ENCODE peak calls at places on chromosome 19, in six cellular contexts. One of them, this sample, is unnamed. For H3K4me1 and H3K79me2, the result is how much of the 10 kb centered on the place peaks cover.

GRCh38 chr19:5985098-5985783 is 7.3 kb upstream of the RANBP3 start:
- DNase-seq in K562: peak
- DNase-seq in HCT116: no peak
- DNase-seq in neural progenitor cell: no peak
- DNase-seq in fibroblast of lung: peak
- DNase-seq in PC-9: peak
- DNase-seq in this sample: no peak

GRCh38 chr19:18421371-18421959 is 2.3 kb downstream of the SSBP4 start:
- DNase-seq in K562: no peak
- DNase-seq in HCT116: no peak
- DNase-seq in neural progenitor cell: no peak
- DNase-seq in fibroblast of lung: no peak
- DNase-seq in PC-9: no peak
- DNase-seq in this sample: no peak

GRCh38 chr19:54674021-54674617 is 11.3 kb downstream of the LILRB4 start:
- DNase-seq in K562: peak
- DNase-seq in HCT116: peak
- DNase-seq in neural progenitor cell: peak
- DNase-seq in fibroblast of lung: no peak
- DNase-seq in PC-9: no peak
- DNase-seq in this sample: peak

GRCh38 chr19:6417713-6418561 is 6.7 kb downstream of the KHSRP start:
- DNase-seq in K562: no peak
- DNase-seq in HCT116: no peak
- DNase-seq in neural progenitor cell: peak
- DNase-seq in fibroblast of lung: peak
- DNase-seq in PC-9: no peak
- DNase-seq in this sample: peak

GRCh38 chr19:33686246-33686645 is 64.5 kb downstream of the CHST8 start:
- DNase-seq in K562: no peak
- DNase-seq in HCT116: no peak
- DNase-seq in neural progenitor cell: no peak
- DNase-seq in fibroblast of lung: no peak
- DNase-seq in PC-9: no peak
- DNase-seq in this sample: no peak

GRCh38 chr19:28541602-28542393 is 671.2 kb downstream of the UQCRFS1 start:
- DNase-seq in K562: no peak
- DNase-seq in HCT116: no peak
- DNase-seq in neural progenitor cell: no peak
- DNase-seq in fibroblast of lung: no peak
- DNase-seq in PC-9: no peak
- DNase-seq in this sample: no peak

GRCh38 chr19:38389101-38389925 is 816 bp downstream of the SPRED3 start:
- DNase-seq in K562: no peak
- DNase-seq in HCT116: no peak
- DNase-seq in neural progenitor cell: peak
- DNase-seq in fibroblast of lung: peak
- DNase-seq in PC-9: no peak
- DNase-seq in this sample: no peak

GRCh38 chr19:19410553-19411550 is 5.4 kb downstream of the GATAD2A start:
- DNase-seq in K562: peak
- DNase-seq in HCT116: no peak
- DNase-seq in neural progenitor cell: no peak
- DNase-seq in fibroblast of lung: no peak
- DNase-seq in PC-9: no peak
- DNase-seq in this sample: no peak

GRCh38 chr19:5623397-5624153 is 692 bp downstream of the SAFB start:
- DNase-seq in K562: peak
- DNase-seq in HCT116: no peak
- DNase-seq in neural progenitor cell: peak
- DNase-seq in fibroblast of lung: no peak
- DNase-seq in PC-9: no peak
- DNase-seq in this sample: peak

GRCh38 chr19:31648347-31648746 is 299.1 kb upstream of the TSHZ3 start:
- DNase-seq in K562: peak
- DNase-seq in HCT116: no peak
- DNase-seq in neural progenitor cell: no peak
- DNase-seq in fibroblast of lung: peak
- DNase-seq in PC-9: no peak
- DNase-seq in this sample: no peak

GRCh38 chr19:54691582-54692293 is 29.0 kb downstream of the LILRB4 start:
- DNase-seq in K562: no peak
- DNase-seq in HCT116: no peak
- DNase-seq in neural progenitor cell: no peak
- DNase-seq in fibroblast of lung: no peak
- DNase-seq in PC-9: peak
- DNase-seq in this sample: no peak

GRCh38 chr19:28578786-28579505 is 634.0 kb downstream of the UQCRFS1 start:
- DNase-seq in K562: no peak
- DNase-seq in HCT116: no peak
- DNase-seq in neural progenitor cell: no peak
- DNase-seq in fibroblast of lung: no peak
- DNase-seq in PC-9: no peak
- DNase-seq in this sample: no peak

GRCh38 chr19:33798701-33799111 is 2.0 kb downstream of the KCTD15 start:
- DNase-seq in K562: no peak
- DNase-seq in HCT116: no peak
- DNase-seq in neural progenitor cell: peak
- DNase-seq in fibroblast of lung: peak
- DNase-seq in PC-9: no peak
- DNase-seq in this sample: no peak

GRCh38 chr19:5148794-5149190 is 179.9 kb downstream of the KDM4B start:
- DNase-seq in K562: no peak
- DNase-seq in HCT116: no peak
- DNase-seq in neural progenitor cell: no peak
- DNase-seq in fibroblast of lung: no peak
- DNase-seq in PC-9: no peak
- DNase-seq in this sample: no peak

GRCh38 chr19:32181356-32181920 is 164.0 kb upstream of the ZNF507 start:
- DNase-seq in K562: no peak
- DNase-seq in HCT116: no peak
- DNase-seq in neural progenitor cell: peak
- DNase-seq in fibroblast of lung: no peak
- DNase-seq in PC-9: no peak
- DNase-seq in this sample: no peak

GRCh38 chr19:54928299-54928698 is 19.0 kb downstream of the NLRP7 start:
- DNase-seq in K562: no peak
- DNase-seq in HCT116: peak
- DNase-seq in neural progenitor cell: peak
- DNase-seq in fibroblast of lung: no peak
- DNase-seq in PC-9: no peak
- DNase-seq in this sample: no peak

GRCh38 chr19:17889609-17890214 is 18.0 kb downstream of the SLC5A5 start:
- DNase-seq in K562: peak
- DNase-seq in HCT116: no peak
- DNase-seq in neural progenitor cell: peak
- DNase-seq in fibroblast of lung: peak
- DNase-seq in PC-9: peak
- DNase-seq in this sample: peak

GRCh38 chr19:2711175-2711936 is 8.9 kb upstream of the GNG7 start:
- DNase-seq in K562: peak
- DNase-seq in HCT116: no peak
- DNase-seq in neural progenitor cell: no peak
- DNase-seq in fibroblast of lung: peak
- DNase-seq in PC-9: no peak
- DNase-seq in this sample: no peak

GRCh38 chr19:45082170-45082569 is 3.1 kb downstream of the GEMIN7 start:
- DNase-seq in K562: no peak
- DNase-seq in HCT116: no peak
- DNase-seq in neural progenitor cell: no peak
- DNase-seq in fibroblast of lung: no peak
- DNase-seq in PC-9: no peak
- DNase-seq in this sample: no peak

GRCh38 chr19:18419195-18419698 is at the start of gene SSBP4:
- DNase-seq in K562: peak
- DNase-seq in HCT116: no peak
- DNase-seq in neural progenitor cell: peak
- DNase-seq in fibroblast of lung: peak
- DNase-seq in PC-9: peak
- DNase-seq in this sample: peak

GRCh38 chr19:54158812-54159351 is 639 bp downstream of the LENG1 start:
- DNase-seq in K562: peak
- DNase-seq in HCT116: no peak
- DNase-seq in neural progenitor cell: peak
- DNase-seq in fibroblast of lung: no peak
- DNase-seq in PC-9: peak
- DNase-seq in this sample: peak

GRCh38 chr19:9075064-9075964 is 11.5 kb upstream of the OR1M1 start:
- DNase-seq in K562: peak
- DNase-seq in HCT116: peak
- DNase-seq in neural progenitor cell: peak
- DNase-seq in fibroblast of lung: peak
- DNase-seq in PC-9: peak
- DNase-seq in this sample: no peak

GRCh38 chr19:4081441-4082129 is 14.9 kb upstream of the ZBTB7A start:
- DNase-seq in K562: peak
- DNase-seq in HCT116: no peak
- DNase-seq in neural progenitor cell: no peak
- DNase-seq in fibroblast of lung: no peak
- DNase-seq in PC-9: no peak
- DNase-seq in this sample: no peak

GRCh38 chr19:1255186-1256161 is 7.1 kb downstream of the MIDN start:
- DNase-seq in K562: no peak
- DNase-seq in HCT116: no peak
- DNase-seq in neural progenitor cell: no peak
- DNase-seq in fibroblast of lung: no peak
- DNase-seq in PC-9: no peak
- DNase-seq in this sample: peak

DNA sequence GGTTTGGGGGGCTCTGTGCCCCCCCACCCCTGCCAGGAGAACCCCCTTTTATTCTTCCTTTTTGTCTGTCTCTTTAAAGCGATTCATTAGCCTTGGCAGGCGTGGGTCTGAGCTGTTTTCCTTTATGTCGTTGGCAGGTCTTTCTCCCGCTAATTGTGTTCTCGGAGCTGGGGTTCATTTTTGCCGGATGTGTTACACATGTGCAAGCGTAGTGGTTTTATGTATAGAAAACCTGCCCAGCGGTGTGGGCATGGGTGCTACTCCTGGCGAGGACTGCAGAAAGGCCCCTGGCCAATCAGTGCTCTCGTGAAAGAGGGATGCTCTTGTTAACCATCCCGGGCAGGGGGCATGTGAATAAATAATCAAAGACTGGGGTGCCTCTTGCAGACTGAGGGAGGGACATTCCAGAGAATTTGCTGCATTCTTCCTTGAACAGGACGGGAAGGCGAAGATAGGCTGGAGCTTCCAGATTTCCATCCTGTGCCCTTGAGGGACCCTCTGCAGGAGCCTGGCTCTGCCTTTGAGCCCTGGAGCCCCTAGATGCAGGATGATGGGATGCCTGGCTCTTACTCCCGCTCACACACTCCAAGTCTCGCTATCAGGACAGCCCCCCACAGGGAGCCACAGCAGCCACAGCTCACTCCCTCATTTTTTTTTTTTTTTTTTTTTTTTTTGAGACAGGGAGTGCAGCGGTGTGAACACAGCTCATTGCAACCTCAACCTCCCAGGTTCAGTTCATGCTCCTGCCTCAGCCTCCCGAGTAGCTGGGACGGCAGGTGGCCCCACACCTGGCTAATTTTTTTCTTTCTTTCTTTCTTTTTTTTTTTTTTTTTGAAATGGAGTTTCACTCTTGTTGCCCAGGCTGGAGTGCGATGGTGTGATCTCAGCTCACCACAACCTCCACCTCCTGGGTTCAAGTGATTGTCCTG is 14.2 kb downstream of the CARM1 start:
- DNase-seq in K562: no peak
- DNase-seq in HCT116: no peak
- DNase-seq in neural progenitor cell: peak
- DNase-seq in fibroblast of lung: no peak
- DNase-seq in PC-9: no peak
- DNase-seq in this sample: no peak
- H3K4me1 ChIP-seq in K562: half or more
- H3K4me1 ChIP-seq in HCT116: under half
- H3K4me1 ChIP-seq in neural progenitor cell: half or more
- H3K4me1 ChIP-seq in fibroblast of lung: under half
- H3K4me1 ChIP-seq in PC-9: under half
- H3K4me1 ChIP-seq in this sample: half or more

GRCh38 chr19:30358821-30359580 is 13.2 kb upstream of the ZNF536 start:
- DNase-seq in K562: no peak
- DNase-seq in HCT116: no peak
- DNase-seq in neural progenitor cell: no peak
- DNase-seq in fibroblast of lung: no peak
- DNase-seq in PC-9: no peak
- DNase-seq in this sample: no peak
- H3K79me2 ChIP-seq in K562: under half
- H3K79me2 ChIP-seq in HCT116: under half
- H3K79me2 ChIP-seq in neural progenitor cell: under half
- H3K79me2 ChIP-seq in fibroblast of lung: under half
- H3K79me2 ChIP-seq in PC-9: under half
- H3K79me2 ChIP-seq in this sample: under half

GRCh38 chr19:16873603-16874002 is 15.2 kb upstream of the F2RL3 start:
- DNase-seq in K562: no peak
- DNase-seq in HCT116: no peak
- DNase-seq in neural progenitor cell: no peak
- DNase-seq in fibroblast of lung: no peak
- DNase-seq in PC-9: no peak
- DNase-seq in this sample: no peak

GRCh38 chr19:16871870-16872269 is 16.9 kb upstream of the F2RL3 start:
- DNase-seq in K562: no peak
- DNase-seq in HCT116: no peak
- DNase-seq in neural progenitor cell: no peak
- DNase-seq in fibroblast of lung: no peak
- DNase-seq in PC-9: no peak
- DNase-seq in this sample: no peak

GRCh38 chr19:16874250-16874977 is 14.4 kb upstream of the F2RL3 start:
- DNase-seq in K562: no peak
- DNase-seq in HCT116: no peak
- DNase-seq in neural progenitor cell: no peak
- DNase-seq in fibroblast of lung: no peak
- DNase-seq in PC-9: no peak
- DNase-seq in this sample: no peak

GRCh38 chr19:16875584-16876555 is 12.9 kb upstream of the F2RL3 start:
- DNase-seq in K562: no peak
- DNase-seq in HCT116: no peak
- DNase-seq in neural progenitor cell: no peak
- DNase-seq in fibroblast of lung: no peak
- DNase-seq in PC-9: no peak
- DNase-seq in this sample: no peak

DNA sequence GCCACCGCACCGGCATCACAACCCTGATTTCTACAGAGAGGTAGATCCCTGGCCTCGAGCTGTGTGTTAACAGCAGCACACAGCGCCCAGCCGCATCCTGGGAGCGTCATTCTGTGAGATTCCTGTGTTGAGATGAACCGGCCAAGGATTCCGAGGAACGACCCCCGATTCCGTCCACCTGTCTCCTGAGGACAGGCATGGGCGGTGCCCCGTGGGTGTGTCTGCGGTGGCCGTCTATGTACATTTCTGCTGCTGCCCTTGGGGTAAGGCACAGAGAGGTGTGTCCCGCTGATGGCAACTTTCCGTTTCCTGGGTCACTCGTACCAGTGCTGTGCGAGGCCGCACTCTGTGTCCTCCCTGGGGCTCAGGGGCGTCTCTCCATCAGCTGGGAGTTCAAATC is 16.1 kb upstream of the F2RL3 start:
- DNase-seq in K562: no peak
- DNase-seq in HCT116: no peak
- DNase-seq in neural progenitor cell: no peak
- DNase-seq in fibroblast of lung: no peak
- DNase-seq in PC-9: no peak
- DNase-seq in this sample: no peak
- H3K27ac ChIP-seq in K562: no peak
- H3K27ac ChIP-seq in HCT116: no peak
- H3K27ac ChIP-seq in neural progenitor cell: no peak
- H3K27ac ChIP-seq in fibroblast of lung: no peak
- H3K27ac ChIP-seq in PC-9: no peak
- H3K27ac ChIP-seq in this sample: no peak

GRCh38 chr19:14004619-14005380 is 1.3 kb downstream of the RFX1 start:
- DNase-seq in K562: peak
- DNase-seq in HCT116: no peak
- DNase-seq in neural progenitor cell: no peak
- DNase-seq in fibroblast of lung: no peak
- DNase-seq in PC-9: no peak
- DNase-seq in this sample: no peak
- H3K4me1 ChIP-seq in K562: under half
- H3K4me1 ChIP-seq in HCT116: under half
- H3K4me1 ChIP-seq in neural progenitor cell: under half
- H3K4me1 ChIP-seq in fibroblast of lung: under half
- H3K4me1 ChIP-seq in PC-9: under half
- H3K4me1 ChIP-seq in this sample: under half

This sample was measured in Karpas-422.